ENCODE peak calls at places on chromosome 2, in eight cellular contexts. J is mesendoderm; R is breast epithelium; Q is CD4-positive, alpha-beta T cell; S is CD8-positive, alpha-beta T cell; U is aorta; A is stomach; K is A549. T is an unnamed sample.

GRCh38 chr2:51994123-51994788 is 962.3 kb upstream of the NRXN1 start:
- DNase-seq in J (no peak), R (no peak), Q (no peak), S (no peak), U (no peak), A (no peak), K (no peak), T (no peak)

GRCh38 chr2:53769318-53769945 is 1.8 kb downstream of the CHAC2 start:
- DNase-seq in J (no peak), R (no peak), Q (no peak), S (no peak), U (no peak), A (no peak), K (no peak), T (no peak)

GRCh38 chr2:170597705-170598420 is 117.3 kb upstream of the SP5 start:
- DNase-seq in J (no peak), R (no peak), Q (no peak), S (no peak), U (no peak), A (no peak), K (no peak), T (no peak)

GRCh38 chr2:112321375-112322320 is 46.3 kb downstream of the ZC3H6 start:
- DNase-seq in J (no peak), R (no peak), Q (no peak), S (no peak), U (no peak), A (no peak), K (no peak), T (no peak)

GRCh38 chr2:12649602-12650400 is 66.9 kb upstream of the TRIB2 start:
- DNase-seq in J (no peak), R (no peak), Q (no peak), S (no peak), U (no peak), A (peak; percentile 82), K (no peak), T (no peak)

GRCh38 chr2:69781321-69782248 is 39.7 kb downstream of the ANXA4 start:
- DNase-seq in J (peak; percentile 45), R (no peak), Q (no peak), S (no peak), U (no peak), A (peak; percentile 80), K (peak; percentile 91), T (no peak)

GRCh38 chr2:144364988-144365738 is 154.8 kb downstream of the ZEB2 start:
- DNase-seq in J (peak; percentile 60), R (no peak), Q (no peak), S (no peak), U (no peak), A (no peak), K (no peak), T (no peak)

GRCh38 chr2:98650998-98651397 is 42.6 kb downstream of the UNC50 start:
- DNase-seq in J (no peak), R (no peak), Q (no peak), S (no peak), U (no peak), A (no peak), K (no peak), T (no peak)

GRCh38 chr2:162113771-162114168 is 38.3 kb downstream of the GCG start:
- DNase-seq in J (peak; percentile 73), R (no peak), Q (no peak), S (no peak), U (no peak), A (no peak), K (no peak), T (no peak)

GRCh38 chr2:120936476-120937334 is 201.0 kb downstream of the GLI2 start:
- DNase-seq in J (no peak), R (no peak), Q (no peak), S (no peak), U (no peak), A (no peak), K (peak; percentile 74), T (no peak)

GRCh38 chr2:56325661-56326345 is 142.0 kb downstream of the CCDC85A start:
- DNase-seq in J (no peak), R (no peak), Q (no peak), S (no peak), U (no peak), A (no peak), K (no peak), T (no peak)

GRCh38 chr2:117856415-117857210 is 42.1 kb downstream of the DDX18 start:
- DNase-seq in J (peak; percentile 57), R (no peak), Q (no peak), S (no peak), U (no peak), A (no peak), K (peak; percentile 90), T (no peak)

GRCh38 chr2:172792711-172793110 is 57.1 kb downstream of the RAPGEF4 start:
- DNase-seq in J (no peak), R (no peak), Q (no peak), S (no peak), U (no peak), A (no peak), K (no peak), T (no peak)

GRCh38 chr2:47346669-47347068 is 56.3 kb upstream of the MSH2 start:
- DNase-seq in J (no peak), R (no peak), Q (no peak), S (no peak), U (no peak), A (no peak), K (no peak), T (no peak)
- H3K27ac ChIP-seq in J (no peak overlapping the region), R (peak overlapping the region; percentile 91), Q (no peak overlapping the region), S (no peak overlapping the region), U (no peak overlapping the region), A (peak overlapping the region; percentile 86), K (peak overlapping the region; percentile 82), T (no peak overlapping the region)

DNA sequence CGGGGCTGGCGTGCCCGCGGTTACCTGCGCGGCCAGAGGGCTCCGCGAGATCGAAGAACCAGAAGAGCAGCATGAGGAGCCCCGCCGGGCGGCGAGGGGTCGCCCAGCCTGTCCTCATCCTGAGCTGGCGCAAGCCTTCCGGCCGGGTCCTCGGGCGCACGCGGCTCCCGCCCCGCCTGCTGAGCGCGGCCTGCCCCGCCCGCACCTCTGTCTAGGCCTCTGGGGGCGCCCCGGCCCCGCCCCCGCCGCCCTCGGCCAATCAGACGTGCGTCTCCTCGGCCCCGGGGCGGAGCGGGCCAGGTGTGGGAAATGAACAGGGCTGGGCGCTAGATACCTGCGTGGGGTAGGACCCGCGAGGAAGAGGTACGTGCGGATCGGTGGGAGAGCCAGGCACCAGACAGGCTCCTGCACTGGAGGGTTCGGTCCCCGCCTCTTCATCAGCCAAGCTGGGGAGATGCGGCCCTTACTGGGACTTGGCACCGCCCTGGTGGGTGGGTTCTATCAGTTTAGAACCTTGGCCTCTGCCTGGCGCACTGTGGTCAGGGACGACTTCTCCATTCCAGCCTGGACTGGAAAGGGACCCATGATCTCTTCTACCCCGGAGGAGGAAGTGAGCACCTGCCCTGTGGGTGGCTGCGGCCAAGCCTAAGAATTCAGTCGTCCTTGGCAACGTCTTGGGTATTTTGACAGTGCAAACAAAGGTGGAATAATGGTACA is 106.7 kb upstream of the CD302 start:
- DNase-seq in J (peak; percentile 81), R (peak; percentile 68), Q (peak; percentile 72), S (peak; percentile 80), U (peak; percentile 83), A (peak; percentile 85), K (peak; percentile 36), T (no peak)
- H3K27ac ChIP-seq in J (no peak within 1 kb of the TSS), R (peak within 1 kb of the TSS; percentile 65), Q (peak within 1 kb of the TSS; percentile 73), S (peak within 1 kb of the TSS; percentile 94), U (no peak within 1 kb of the TSS), A (peak within 1 kb of the TSS; percentile 73), K (peak within 1 kb of the TSS; percentile 19), T (no peak within 1 kb of the TSS)

DNA sequence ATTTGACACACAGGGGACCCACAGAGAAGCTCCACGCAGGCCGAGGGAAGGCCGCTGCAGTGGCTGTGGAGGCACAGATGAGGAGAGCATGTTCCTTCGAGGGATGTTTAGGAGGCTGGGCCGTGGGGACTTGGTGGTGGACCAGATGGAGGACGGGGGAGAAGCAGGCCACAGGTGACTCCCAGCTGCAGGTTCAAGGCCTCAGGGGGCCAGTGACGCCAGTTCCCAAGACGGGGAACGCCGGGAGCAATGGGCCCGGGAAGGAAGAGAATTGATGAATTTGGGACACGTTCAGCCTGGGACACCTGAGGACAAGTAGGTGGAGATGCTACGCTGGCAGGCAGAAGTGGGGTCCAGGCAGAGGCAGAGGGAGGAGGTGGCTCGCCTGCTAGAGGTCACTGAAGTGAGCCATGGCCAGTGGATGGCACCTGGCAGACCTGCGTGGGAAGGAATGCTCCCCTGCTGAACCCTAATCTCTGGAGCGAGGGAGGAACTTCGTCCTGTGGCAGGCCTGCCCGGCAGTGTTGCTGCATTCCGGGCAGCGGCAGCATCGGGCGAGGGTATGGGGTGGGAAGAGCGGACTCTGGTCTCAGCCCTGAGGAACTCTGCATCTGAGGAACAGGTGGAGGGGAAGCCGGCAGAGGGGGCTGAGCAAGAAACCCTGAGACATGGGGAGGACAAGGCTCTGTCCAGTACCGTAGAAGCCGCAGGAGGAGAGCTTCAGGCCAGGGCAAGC is 25.2 kb upstream of the HPCAL1 start:
- DNase-seq in J (no peak), R (no peak), Q (no peak), S (no peak), U (peak; percentile 74), A (no peak), K (no peak), T (no peak)
- H3K27ac ChIP-seq in J (no peak overlapping the region), R (no peak overlapping the region), Q (no peak overlapping the region), S (no peak overlapping the region), U (no peak overlapping the region), A (peak overlapping the region; percentile 66), K (peak overlapping the region; percentile 66), T (peak overlapping the region; percentile 24)

DNA sequence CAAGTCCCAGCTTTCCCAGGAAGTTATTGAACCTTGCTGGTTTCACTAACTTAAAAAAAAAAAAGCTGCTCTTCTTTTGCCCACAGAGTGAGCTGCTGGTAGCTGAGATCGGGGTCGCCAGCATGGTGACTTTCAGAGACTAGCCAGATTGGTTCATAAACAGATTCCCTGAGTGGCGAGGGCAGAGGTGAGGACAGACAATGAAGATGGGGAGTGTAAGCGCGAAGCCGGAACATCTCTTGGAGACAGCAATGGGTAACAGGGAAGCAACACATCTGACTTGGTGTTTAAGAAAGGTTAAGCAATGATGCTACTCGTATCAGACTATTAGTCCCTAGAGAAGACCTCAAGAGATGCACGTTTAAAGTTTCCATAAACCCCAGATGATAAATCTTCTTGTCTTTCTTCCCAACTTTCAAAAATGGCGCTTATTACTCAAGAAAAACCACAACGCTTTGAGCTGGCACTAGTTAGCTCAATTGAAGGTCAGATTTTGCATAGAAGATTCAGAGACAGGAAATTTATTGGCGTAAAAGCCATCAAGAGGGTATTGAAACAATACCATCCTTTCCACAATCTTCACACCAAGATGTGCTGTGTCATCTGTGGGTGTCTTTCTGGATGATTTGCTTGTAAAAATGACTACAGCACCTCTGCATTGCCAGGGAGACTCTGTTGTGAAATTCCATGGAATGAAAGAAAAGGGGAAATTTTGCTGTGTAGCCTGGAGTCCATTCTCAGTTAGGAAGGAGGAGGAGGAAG is 193.0 kb upstream of the CXCR4 start:
- DNase-seq in J (no peak), R (no peak), Q (no peak), S (no peak), U (no peak), A (no peak), K (no peak), T (no peak)
- H3K27ac ChIP-seq in J (no peak overlapping the region), R (no peak overlapping the region), Q (no peak overlapping the region), S (no peak overlapping the region), U (no peak overlapping the region), A (no peak overlapping the region), K (no peak overlapping the region), T (no peak overlapping the region)

DNA sequence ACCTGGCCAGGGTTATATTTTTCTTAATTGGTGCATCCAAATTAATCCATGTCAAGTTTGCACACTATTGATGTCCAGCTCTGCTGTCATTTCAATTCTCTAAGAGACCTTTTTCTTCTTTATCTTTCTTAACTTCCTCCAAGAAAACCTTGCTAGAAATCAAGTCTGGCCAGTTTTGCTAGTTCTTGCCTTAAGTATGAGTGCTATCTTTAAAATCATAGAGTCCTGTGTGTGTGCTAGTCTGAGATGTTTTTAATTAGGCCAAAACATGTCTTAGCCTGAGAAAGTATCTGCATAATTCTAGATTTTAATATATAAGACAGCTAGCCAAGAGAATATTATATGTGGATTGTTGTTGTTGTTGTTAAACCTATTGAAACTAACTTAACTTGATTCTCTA is 56.2 kb upstream of the SLC39A10 start:
- DNase-seq in J (no peak), R (no peak), Q (no peak), S (no peak), U (no peak), A (no peak), K (no peak), T (no peak)
- H3K27ac ChIP-seq in J (no peak overlapping the region), R (peak overlapping the region; percentile 75), Q (no peak overlapping the region), S (no peak overlapping the region), U (no peak overlapping the region), A (no peak overlapping the region), K (no peak overlapping the region), T (no peak overlapping the region)